ENCODE peak calls at places on chromosomes 13 and 19, in seven cellular contexts. C, Q, A, G, X, D and P are unnamed samples.

GRCh38 chr13:23876265-23876664 is 12.9 kb downstream of the MIPEP start:
- DNase-seq in Q (no peak), C (no peak), A (no peak), G (no peak), D (no peak), X (no peak), P (no peak)

GRCh38 chr13:63279136-63279535 is 1863.5 kb upstream of the PCDH20 start:
- DNase-seq in G (no peak), D (no peak), Q (no peak), A (no peak), X (no peak), C (no peak), P (no peak)

GRCh38 chr13:86856996-86857395 is 814.2 kb upstream of the SLITRK5 start:
- DNase-seq in G (no peak), Q (no peak), A (peak), D (no peak), C (no peak), X (no peak), P (no peak)

GRCh38 chr19:20423381-20424207 is 142.0 kb downstream of the ZNF737 start:
- DNase-seq in G (peak), Q (no peak), A (peak), X (peak), C (peak), D (peak), P (peak)

GRCh38 chr19:40348961-40349507 is 539 bp downstream of the PLD3 start:
- DNase-seq in C (peak), A (peak), D (no peak), G (no peak), X (no peak), Q (no peak), P (peak)

GRCh38 chr13:40432018-40432978 is 234.1 kb downstream of the FOXO1 start:
- DNase-seq in A (no peak), C (no peak), D (no peak), X (no peak), G (no peak), Q (no peak), P (no peak)

GRCh38 chr13:22218784-22219183 is 547.9 kb downstream of the FGF9 start:
- DNase-seq in D (no peak), A (no peak), Q (no peak), X (no peak), C (no peak), G (no peak), P (no peak)

GRCh38 chr19:43464089-43464775 is 1.2 kb downstream of the LYPD3 start:
- DNase-seq in Q (peak), X (peak), A (no peak), C (peak), D (no peak), G (peak), P (no peak)

GRCh38 chr13:49859568-49859967 is 67.1 kb upstream of the KPNA3 start:
- DNase-seq in D (no peak), A (peak), X (no peak), G (no peak), C (no peak), Q (no peak), P (peak)

GRCh38 chr13:24152292-24153214 is 8.0 kb upstream of the SPATA13 start:
- DNase-seq in A (no peak), C (no peak), D (no peak), X (no peak), G (no peak), Q (no peak), P (no peak)

GRCh38 chr13:34523401-34523800 is 418.7 kb upstream of the NBEA start:
- DNase-seq in D (no peak), Q (no peak), X (no peak), G (no peak), C (no peak), A (peak), P (no peak)

GRCh38 chr13:59444210-59444857 is 719.4 kb downstream of the DIAPH3 start:
- DNase-seq in G (no peak), Q (no peak), X (no peak), C (no peak), D (no peak), A (peak), P (no peak)

GRCh38 chr13:106752584-106753202 is 184.8 kb upstream of the ARGLU1 start:
- DNase-seq in D (peak), C (no peak), X (no peak), Q (no peak), G (no peak), A (no peak), P (peak)

GRCh38 chr13:23510979-23511735 is 59.1 kb upstream of the TNFRSF19 start:
- DNase-seq in C (peak), A (peak), D (no peak), Q (no peak), X (no peak), G (no peak), P (peak)

GRCh38 chr19:43631491-43631890 is 8.2 kb downstream of the CADM4 start:
- DNase-seq in G (no peak), Q (no peak), X (no peak), C (no peak), D (no peak), A (no peak), P (no peak)

GRCh38 chr13:48478401-48478800 is 54.5 kb downstream of the RCBTB2 start:
- DNase-seq in A (peak), D (no peak), X (no peak), C (no peak), Q (no peak), G (no peak), P (no peak)

GRCh38 chr13:111937763-111938375 is 129.1 kb upstream of the SOX1 start:
- DNase-seq in C (no peak), G (peak), Q (no peak), X (no peak), D (no peak), A (no peak), P (no peak)

GRCh38 chr13:74132152-74132767 is 1.9 kb downstream of the KLF12 start:
- DNase-seq in G (no peak), C (no peak), A (peak), Q (no peak), X (no peak), D (no peak), P (peak)

GRCh38 chr19:13051581-13052165 is 51.0 kb downstream of the LYL1 start:
- DNase-seq in G (peak), X (peak), A (peak), Q (no peak), C (no peak), D (peak), P (peak)

GRCh38 chr13:50682966-50683365 is 160.5 kb downstream of the DLEU7 start:
- DNase-seq in G (no peak), Q (no peak), D (no peak), A (no peak), C (no peak), X (no peak), P (no peak)

GRCh38 chr19:44809856-44810554 is 1.1 kb downstream of the BCAM start:
- DNase-seq in X (peak), A (no peak), Q (no peak), G (no peak), C (no peak), D (no peak), P (no peak)

GRCh38 chr19:45717983-45718650 is 12.6 kb downstream of the FBXO46 start:
- DNase-seq in C (no peak), D (no peak), G (no peak), X (peak), A (no peak), Q (no peak), P (no peak)

GRCh38 chr19:53388904-53389303 is 6.0 kb upstream of the ZNF765 start:
- DNase-seq in G (no peak), Q (no peak), A (no peak), C (no peak), X (no peak), D (no peak), P (no peak)

GRCh38 chr13:37531054-37531453 is 67.5 kb downstream of the POSTN start:
- DNase-seq in A (peak), D (no peak), Q (no peak), X (no peak), C (no peak), G (no peak), P (peak)

GRCh38 chr13:99307648-99308339 is 595 bp upstream of the GPR183 start:
- DNase-seq in X (peak), C (no peak), Q (no peak), A (peak), G (no peak), D (no peak), P (peak)

GRCh38 chr19:5447700-5448311 is 7.4 kb upstream of the ZNRF4 start:
- DNase-seq in A (peak), G (no peak), C (no peak), Q (no peak), D (no peak), X (no peak), P (no peak)

GRCh38 chr19:16330811-16331690 is 6.4 kb downstream of the KLF2 start:
- DNase-seq in X (no peak), A (no peak), G (no peak), D (no peak), Q (no peak), C (no peak), P (no peak)

GRCh38 chr13:31160857-31161582 is 684 bp downstream of the HSPH1 start:
- DNase-seq in Q (peak), G (peak), X (peak), A (peak), C (peak), D (peak), P (peak)

GRCh38 chr19:38317104-38317612 is 1.4 kb upstream of the YIF1B start:
- DNase-seq in G (no peak), D (no peak), Q (no peak), X (no peak), A (no peak), C (no peak), P (no peak)

GRCh38 chr19:39426170-39426569 is 9.6 kb downstream of the RPS16 start:
- DNase-seq in D (no peak), C (no peak), Q (no peak), G (no peak), X (no peak), A (no peak), P (no peak)

GRCh38 chr13:93690139-93690538 is 463.5 kb downstream of the GPC6 start:
- DNase-seq in G (no peak), C (no peak), D (peak), X (no peak), Q (no peak), A (no peak), P (peak)

GRCh38 chr13:64925727-64926126 is 2304.4 kb downstream of the PCDH9 start:
- DNase-seq in X (no peak), D (no peak), A (no peak), G (no peak), Q (no peak), C (no peak), P (no peak)

GRCh38 chr13:18946738-18947137 is 234.9 kb downstream of the TUBA3C start:
- DNase-seq in A (no peak), G (no peak), C (no peak), Q (no peak), X (no peak), D (no peak), P (no peak)

GRCh38 chr13:35840991-35841604 is 290.1 kb downstream of the DCLK1 start:
- DNase-seq in C (no peak), X (no peak), A (peak), D (no peak), Q (no peak), G (no peak), P (no peak)

GRCh38 chr13:98988782-98989181 is 10.9 kb upstream of the DOCK9 start:
- DNase-seq in X (no peak), G (no peak), A (no peak), D (no peak), Q (no peak), C (no peak), P (no peak)

GRCh38 chr13:19927117-19927734 is 31.3 kb upstream of the ZMYM2 start:
- DNase-seq in G (no peak), D (no peak), X (no peak), C (no peak), Q (no peak), A (peak), P (peak)

GRCh38 chr13:112657850-112658445 is 31.9 kb upstream of the ATP11A start:
- DNase-seq in D (no peak), G (no peak), Q (no peak), C (no peak), X (no peak), A (peak), P (no peak)

GRCh38 chr13:40980466-40980865 is 38.6 kb downstream of the ELF1 start:
- DNase-seq in G (no peak), C (no peak), A (no peak), Q (no peak), X (no peak), D (no peak), P (no peak)

DNA sequence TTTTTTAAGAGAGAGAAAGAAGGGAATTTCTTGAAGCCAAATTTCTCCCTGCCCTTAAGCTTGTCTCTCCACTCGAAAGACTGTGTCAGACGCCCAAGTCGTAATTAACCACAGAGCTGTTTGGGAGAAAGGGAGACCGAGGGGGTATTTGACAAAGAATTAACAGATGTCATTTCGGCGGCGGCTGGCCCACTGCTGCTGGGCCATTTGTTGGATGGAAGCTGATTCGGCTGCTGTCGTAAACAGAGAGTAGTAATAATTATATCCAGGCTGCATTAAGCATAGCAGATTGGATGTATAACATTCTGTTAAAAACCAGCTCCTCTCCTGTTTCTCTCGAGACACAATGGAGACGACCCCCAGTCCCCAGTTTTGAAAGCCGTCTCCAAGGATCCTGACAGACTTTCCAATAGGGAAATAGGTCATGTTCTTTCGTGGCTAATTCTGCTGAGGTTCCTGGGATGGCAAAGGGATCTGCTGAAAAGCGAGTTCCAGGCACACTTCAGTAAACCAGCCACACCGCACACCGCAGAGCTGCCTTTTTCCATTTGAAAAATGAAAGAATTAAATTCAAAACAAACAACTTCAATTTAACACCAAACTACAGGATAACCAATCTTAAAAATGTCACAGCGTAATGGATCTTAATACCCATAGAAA is 71.5 kb downstream of the KCTD15 start:
- DNase-seq in G (peak), X (no peak), Q (no peak), C (no peak), A (no peak), D (no peak), P (peak)
- H3K4me3 ChIP-seq in G (peak), X (no peak), Q (peak), C (peak), A (no peak), D (peak), P (no peak)

DNA sequence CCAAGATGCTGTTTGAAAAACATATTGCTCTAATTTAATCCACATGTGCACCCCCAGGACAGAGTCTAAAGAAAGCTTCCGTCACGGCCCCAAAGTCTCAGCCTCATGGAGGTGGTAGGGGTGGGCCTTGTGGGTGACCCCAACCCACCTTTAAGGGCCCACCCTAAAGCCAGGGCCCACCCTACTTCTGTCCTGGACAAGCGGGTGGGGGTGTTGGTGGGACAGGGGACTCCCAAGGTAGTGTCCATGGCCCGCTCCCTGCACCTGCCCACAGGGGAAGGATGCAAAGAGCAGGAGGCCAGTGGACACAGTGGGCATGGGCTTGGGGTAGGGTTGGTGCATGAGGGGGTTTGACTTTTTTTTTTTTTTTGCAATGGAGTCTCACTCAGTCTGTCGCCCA is 66.8 kb downstream of the KCTD15 start:
- DNase-seq in C (no peak), A (no peak), Q (no peak), G (no peak), D (no peak), X (no peak), P (no peak)
- H3K27ac ChIP-seq in C (no peak), A (no peak), Q (no peak), G (no peak), D (no peak), X (no peak), P (peak)

GRCh38 chr19:17873661-17874422 is 2.1 kb downstream of the SLC5A5 start:
- DNase-seq in A (no peak), G (peak), C (no peak), X (no peak), D (peak), Q (no peak), P (peak)
- H3K4me3 ChIP-seq in A (no peak), G (peak), C (no peak), X (no peak), D (peak), Q (peak), P (peak)

GRCh38 chr13:75612354-75612753 is 23.8 kb upstream of the LMO7 start:
- DNase-seq in C (no peak), A (no peak), X (no peak), D (no peak), Q (no peak), G (no peak), P (no peak)

GRCh38 chr13:75621147-75621546 is 15.0 kb upstream of the LMO7 start:
- DNase-seq in X (no peak), A (peak), C (no peak), D (no peak), Q (no peak), G (no peak), P (peak)

GRCh38 chr13:75617230-75617629 is 18.9 kb upstream of the LMO7 start:
- DNase-seq in X (no peak), A (no peak), G (no peak), C (no peak), D (no peak), Q (no peak), P (no peak)

DNA sequence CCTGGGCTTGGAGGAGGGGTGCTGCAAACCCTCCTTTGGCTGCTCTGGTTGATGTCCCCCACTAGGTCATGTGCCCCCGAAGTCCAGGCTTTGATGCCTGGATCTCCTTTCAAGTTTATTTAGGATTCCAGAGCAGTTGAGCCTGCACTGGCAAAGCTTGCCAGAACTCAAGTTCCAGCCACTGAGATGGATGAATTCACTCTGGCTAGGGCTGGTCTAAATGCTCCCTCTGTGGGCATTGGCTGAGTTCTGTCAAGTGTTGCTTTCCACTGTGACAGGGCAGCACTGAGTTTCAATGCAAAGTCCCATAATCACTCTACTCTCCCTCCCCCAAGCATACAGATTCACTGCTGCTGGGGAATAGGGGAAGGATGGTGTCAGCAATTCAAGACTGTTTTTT is 17.8 kb upstream of the LMO7 start:
- DNase-seq in X (no peak), D (no peak), Q (no peak), G (no peak), A (no peak), C (no peak), P (no peak)
- H3K27ac ChIP-seq in X (no peak), D (no peak), Q (no peak), G (no peak), A (no peak), C (no peak), P (no peak)

GRCh38 chr19:48861313-48861712 is 7.1 kb downstream of the PLEKHA4 start:
- DNase-seq in D (no peak), A (no peak), X (no peak), Q (no peak), G (no peak), C (no peak), P (no peak)

GRCh38 chr19:48856921-48857320 is 11.5 kb downstream of the PLEKHA4 start:
- DNase-seq in G (no peak), A (peak), Q (no peak), D (no peak), X (no peak), C (no peak), P (no peak)

GRCh38 chr19:48862827-48863226 is 5.6 kb downstream of the PLEKHA4 start:
- DNase-seq in G (no peak), Q (no peak), D (no peak), C (no peak), A (no peak), X (no peak), P (no peak)

GRCh38 chr19:48859711-48860572 is 8.5 kb downstream of the PLEKHA4 start:
- DNase-seq in G (no peak), C (no peak), X (peak), D (no peak), Q (no peak), A (no peak), P (no peak)

DNA sequence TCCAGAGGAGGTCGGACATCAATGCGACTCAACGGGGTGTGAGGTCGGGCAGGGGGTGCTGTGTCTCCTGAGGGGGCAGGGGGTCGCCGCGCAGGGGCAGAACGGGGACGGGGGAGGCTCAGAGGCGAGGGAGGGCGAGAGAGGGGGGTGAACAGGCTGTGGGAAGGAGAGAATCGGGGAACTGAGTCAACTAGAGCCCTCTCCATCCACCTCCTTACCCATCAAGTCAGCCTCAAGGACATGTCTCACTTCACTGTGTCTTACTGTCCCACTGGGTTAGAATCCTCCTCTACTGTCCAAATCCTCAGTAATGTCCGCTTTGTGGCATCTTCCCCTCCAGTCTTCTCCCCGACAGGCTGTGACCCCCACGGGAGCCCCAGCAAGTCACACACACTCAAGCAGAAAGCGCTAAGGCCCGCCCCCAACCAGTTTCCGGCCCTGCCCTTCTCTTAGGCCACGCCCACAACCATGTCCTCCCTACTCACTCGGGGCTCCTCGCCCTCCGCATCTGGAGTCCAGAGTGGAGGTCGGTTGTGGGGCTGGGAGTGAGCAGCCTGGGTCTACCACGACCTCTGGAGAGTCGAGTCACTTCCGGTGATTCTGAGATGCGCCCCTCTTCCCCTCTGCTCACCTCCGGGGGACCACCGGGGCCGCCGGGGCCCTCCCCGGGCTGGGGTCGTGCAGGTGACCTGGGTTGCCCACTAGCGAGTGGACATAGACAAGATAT is 9.3 kb downstream of the PLEKHA4 start:
- DNase-seq in C (no peak), Q (no peak), X (peak), G (no peak), D (no peak), A (no peak), P (no peak)
- H3K4me3 ChIP-seq in C (peak), Q (peak), X (no peak), G (peak), D (no peak), A (no peak), P (no peak)